ENCODE peak calls at places on chromosomes 6 and 20, in seven cellular contexts. F is lower leg skin, H is fibroblast of lung, W is adrenal gland, J is mucosa of descending colon, T is choroid plexus epithelial cell, B is transverse colon. C is an unnamed sample.

GRCh38 chr6:155450194-155450593 is 5.4 kb downstream of the NOX3 start:
- DNase-seq in F (no peak), H (no peak), W (no peak), J (no peak), T (no peak), B (no peak), C (no peak)

GRCh38 chr20:18851556-18852098 is 38.0 kb downstream of the SCP2D1 start:
- DNase-seq in F (no peak), H (no peak), W (no peak), J (no peak), T (no peak), B (no peak), C (no peak)

GRCh38 chr6:144195671-144196070 is 45.4 kb downstream of the STX11 start:
- DNase-seq in F (no peak), H (peak), W (no peak), J (no peak), T (peak), B (no peak), C (peak)

GRCh38 chr20:62133051-62133845 is 9.9 kb downstream of the PSMA7 start:
- DNase-seq in F (no peak), H (peak), W (peak), J (no peak), T (peak), B (no peak), C (no peak)

GRCh38 chr20:11329271-11329670 is 588.4 kb upstream of the BTBD3 start:
- DNase-seq in F (no peak), H (no peak), W (no peak), J (no peak), T (no peak), B (no peak), C (no peak)

GRCh38 chr20:23399568-23400241 is 21.6 kb downstream of the NAPB start:
- DNase-seq in F (no peak), H (peak), W (no peak), J (no peak), T (peak), B (no peak), C (peak)

GRCh38 chr6:130765181-130765727 is 62.0 kb upstream of the SMLR1 start:
- DNase-seq in F (no peak), H (no peak), W (no peak), J (no peak), T (no peak), B (no peak), C (no peak)

GRCh38 chr20:11080776-11081406 is 407.1 kb upstream of the JAG1 start:
- DNase-seq in F (no peak), H (no peak), W (no peak), J (no peak), T (no peak), B (no peak), C (no peak)

GRCh38 chr20:8223096-8223870 is 91.2 kb downstream of the PLCB1 start:
- DNase-seq in F (no peak), H (peak), W (no peak), J (no peak), T (peak), B (no peak), C (peak)

GRCh38 chr20:21149344-21149743 is 23.5 kb downstream of the KIZ start:
- DNase-seq in F (no peak), H (no peak), W (no peak), J (no peak), T (no peak), B (no peak), C (no peak)

GRCh38 chr6:134063966-134064445 is 11.6 kb upstream of the SLC2A12 start:
- DNase-seq in F (peak), H (peak), W (peak), J (no peak), T (peak), B (peak), C (peak)

GRCh38 chr20:51697119-51697826 is 70.9 kb downstream of the ATP9A start:
- DNase-seq in F (no peak), H (peak), W (no peak), J (no peak), T (peak), B (no peak), C (no peak)

GRCh38 chr6:19803331-19804330 is 33.5 kb upstream of the ID4 start:
- DNase-seq in F (no peak), H (peak), W (no peak), J (no peak), T (peak), B (no peak), C (peak)

GRCh38 chr20:62032606-62033368 is 32.9 kb downstream of the TAF4 start:
- DNase-seq in F (no peak), H (no peak), W (no peak), J (no peak), T (no peak), B (no peak), C (no peak)

GRCh38 chr6:140979642-140980091 is 1153.1 kb upstream of the GJE1 start:
- DNase-seq in F (peak), H (peak), W (peak), J (no peak), T (peak), B (no peak), C (peak)

GRCh38 chr20:9093203-9093962 is 24.5 kb downstream of the PLCB4 start:
- DNase-seq in F (no peak), H (peak), W (no peak), J (no peak), T (no peak), B (no peak), C (no peak)

GRCh38 chr20:36074983-36075382 is 79.6 kb upstream of the EPB41L1 start:
- DNase-seq in F (no peak), H (peak), W (no peak), J (no peak), T (peak), B (no peak), C (no peak)

GRCh38 chr6:55108469-55109130 is 65.7 kb upstream of the HCRTR2 start:
- DNase-seq in F (no peak), H (no peak), W (no peak), J (no peak), T (no peak), B (no peak), C (no peak)

GRCh38 chr20:16701296-16701695 is 28.5 kb upstream of the SNRPB2 start:
- DNase-seq in F (no peak), H (no peak), W (no peak), J (no peak), T (peak), B (no peak), C (no peak)

DNA sequence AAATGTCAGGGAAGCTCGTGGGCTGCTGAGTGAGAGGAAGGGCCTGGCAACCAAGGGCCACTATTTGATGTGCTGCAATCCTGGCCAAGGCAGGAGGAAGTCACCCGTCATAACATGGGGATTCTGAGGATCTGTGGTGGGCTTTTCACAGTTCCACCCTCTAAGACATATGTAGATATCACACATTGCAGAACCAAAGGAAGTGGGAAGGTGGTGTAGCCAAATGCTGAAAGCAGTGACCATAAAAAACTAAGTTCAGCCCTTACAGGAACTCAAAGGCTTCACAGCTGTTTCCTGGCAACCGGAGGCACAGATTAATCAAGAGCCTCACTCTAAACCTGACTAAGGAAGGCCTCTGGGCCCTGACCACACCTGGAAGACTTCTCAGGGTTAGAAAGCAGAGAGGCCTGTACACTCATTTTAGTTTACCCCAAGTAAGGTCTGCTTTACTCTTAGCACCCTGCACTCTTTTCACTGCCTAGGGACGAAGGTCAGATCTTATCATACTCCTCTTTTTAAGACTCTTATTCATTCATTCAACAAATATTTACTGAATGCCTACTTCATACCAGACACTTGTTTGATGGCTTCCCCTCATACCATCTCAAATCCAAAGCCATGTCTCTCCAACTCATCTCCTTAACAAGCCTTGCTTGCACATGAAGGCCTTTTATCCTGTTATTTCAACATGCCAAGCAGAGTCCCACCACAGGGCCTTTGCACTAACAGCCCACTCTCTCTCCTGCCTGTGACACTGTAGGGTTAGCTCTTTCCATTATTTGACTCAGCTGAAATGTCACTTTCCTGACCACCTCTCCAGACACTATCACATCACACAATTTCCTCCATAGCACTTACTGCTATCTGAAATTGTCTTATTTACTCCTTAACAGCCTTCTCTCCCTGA is 2.6 kb downstream of the UBE2V1 start:
- DNase-seq in F (no peak), H (peak), W (peak), J (no peak), T (peak), B (peak), C (peak)
- H3K4me3 ChIP-seq in F (no peak), H (peak), W (no peak), J (no peak), T (no peak), B (no peak), C (no peak)

GRCh38 chr6:22910370-22910769 is 341.0 kb downstream of the HDGFL1 start:
- DNase-seq in F (no peak), H (no peak), W (no peak), J (no peak), T (no peak), B (no peak), C (no peak)

GRCh38 chr6:22907085-22907484 is 337.7 kb downstream of the HDGFL1 start:
- DNase-seq in F (no peak), H (no peak), W (no peak), J (no peak), T (no peak), B (no peak), C (no peak)

GRCh38 chr6:22904413-22904812 is 335.0 kb downstream of the HDGFL1 start:
- DNase-seq in F (no peak), H (peak), W (no peak), J (no peak), T (peak), B (no peak), C (peak)

DNA sequence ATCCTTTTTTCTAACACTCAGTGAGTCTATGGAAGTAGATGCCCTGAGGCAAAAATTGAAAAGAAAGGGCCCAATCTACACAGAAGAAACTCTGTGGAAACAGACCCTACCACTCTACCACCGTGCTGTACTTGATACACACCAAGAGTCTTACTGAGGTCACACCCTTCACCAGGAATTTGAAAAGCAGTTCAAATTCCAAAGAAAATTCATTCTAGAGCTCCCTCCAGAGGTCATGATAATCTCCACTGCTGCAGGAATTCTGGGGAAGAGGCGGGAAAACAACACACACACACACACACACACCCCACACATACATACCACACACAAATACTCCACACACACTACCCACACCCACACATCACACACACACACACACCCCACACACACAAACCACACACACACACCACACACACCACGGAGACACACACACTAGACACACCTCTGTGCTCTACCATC is 336.8 kb downstream of the HDGFL1 start:
- DNase-seq in F (no peak), H (peak), W (no peak), J (no peak), T (peak), B (no peak), C (peak)
- TF ChIP-seq CTCF in F (no peak), H (peak), W (no peak), J (no peak), T (peak), B (no peak), C (peak)

GRCh38 chr6:6319947-6320811 is at the start of gene F13A1:
- DNase-seq in F (no peak), H (no peak), W (peak), J (peak), T (no peak), B (peak), C (no peak)
- H3K4me3 ChIP-seq in F (no peak), H (no peak), W (no peak), J (no peak), T (no peak), B (no peak), C (no peak)

DNA sequence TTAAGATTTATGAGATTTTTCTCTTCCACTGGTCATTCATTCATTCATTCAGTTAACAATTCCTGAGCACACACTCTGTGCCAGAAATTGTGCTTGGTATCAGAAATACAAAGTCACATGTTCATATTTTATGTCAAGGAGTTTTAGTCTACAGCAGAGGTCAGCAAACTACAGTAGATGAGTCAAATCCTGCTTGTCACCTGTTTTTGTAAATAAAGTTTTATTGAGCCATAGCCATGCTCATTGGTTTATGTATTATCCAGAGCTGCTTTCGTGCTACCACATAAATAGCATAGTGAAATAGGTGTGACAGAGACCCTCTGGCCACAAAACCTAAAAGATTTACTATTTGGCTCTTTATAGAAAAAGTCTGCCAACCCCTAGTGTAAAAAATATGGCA is 46.8 kb downstream of the THEMIS start:
- DNase-seq in F (no peak), H (no peak), W (no peak), J (no peak), T (peak), B (no peak), C (no peak)
- TF ChIP-seq CTCF in F (no peak), H (no peak), W (no peak), J (no peak), T (no peak), B (no peak), C (no peak)

GRCh38 chr20:19975901-19976300 is 41.3 kb upstream of the NAA20 start:
- DNase-seq in F (no peak), H (peak), W (no peak), J (no peak), T (peak), B (no peak), C (peak)

GRCh38 chr20:19981091-19981490 is 36.1 kb upstream of the NAA20 start:
- DNase-seq in F (no peak), H (peak), W (peak), J (no peak), T (peak), B (no peak), C (peak)

GRCh38 chr20:19976595-19977372 is 40.4 kb upstream of the NAA20 start:
- DNase-seq in F (peak), H (peak), W (peak), J (no peak), T (peak), B (no peak), C (peak)

GRCh38 chr20:19977373-19977770 is 39.8 kb upstream of the NAA20 start:
- DNase-seq in F (no peak), H (peak), W (no peak), J (no peak), T (peak), B (no peak), C (no peak)

DNA sequence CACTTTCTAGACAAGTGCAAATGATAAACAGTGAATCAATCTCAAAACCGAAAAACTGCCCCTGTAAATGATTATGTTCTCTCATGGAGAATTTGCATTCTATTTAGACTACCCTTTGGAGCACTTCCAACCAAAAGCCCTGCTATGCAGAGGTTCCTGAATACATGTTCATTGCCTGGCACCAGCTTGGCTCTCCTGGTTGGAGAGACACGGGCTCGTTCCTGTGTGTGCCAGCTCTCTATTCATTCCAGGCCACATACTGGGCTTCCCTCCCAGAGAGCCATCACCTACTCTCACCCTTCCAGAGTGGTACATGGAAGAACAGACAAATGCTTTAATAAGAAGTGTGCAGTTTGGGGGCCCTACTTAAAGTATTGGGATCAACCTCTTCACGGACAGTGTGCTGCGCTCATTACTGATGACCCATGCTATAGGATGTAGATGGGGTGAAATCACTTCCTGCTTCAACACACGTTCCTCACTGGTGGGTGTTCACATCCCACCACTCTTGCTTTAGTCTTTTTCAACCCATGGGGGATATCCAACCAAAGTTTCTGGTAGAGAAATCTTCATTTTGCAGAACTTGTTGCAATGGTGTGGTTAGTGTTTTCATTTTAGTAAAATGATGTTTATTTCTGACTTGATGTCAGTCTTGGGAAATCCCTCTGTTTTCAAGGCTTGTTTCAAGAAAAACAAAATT is 38.5 kb upstream of the NAA20 start:
- DNase-seq in F (no peak), H (no peak), W (no peak), J (no peak), T (no peak), B (no peak), C (no peak)
- H3K4me3 ChIP-seq in F (no peak), H (no peak), W (no peak), J (no peak), T (no peak), B (no peak), C (no peak)

DNA sequence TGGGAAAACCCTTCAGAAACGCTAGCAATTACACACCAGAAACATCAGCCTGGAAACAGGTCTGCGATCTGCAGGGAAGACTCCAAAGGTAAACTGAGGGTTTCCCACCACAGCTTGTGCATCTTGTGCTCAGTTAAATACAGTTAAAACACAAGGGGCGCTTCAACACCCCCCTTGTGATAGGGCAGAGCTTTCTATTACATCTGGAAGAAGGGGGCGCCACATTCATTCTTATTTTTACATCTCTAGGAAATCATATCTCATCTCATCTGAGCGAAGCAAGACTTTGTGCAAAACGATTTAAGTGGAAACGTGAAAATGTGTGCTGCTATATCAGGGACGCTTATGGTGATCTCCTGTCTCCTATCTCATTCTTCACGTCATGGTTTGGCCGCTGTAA is 58.5 kb downstream of the PRND start:
- DNase-seq in F (no peak), H (no peak), W (no peak), J (no peak), T (no peak), B (no peak), C (no peak)
- TF ChIP-seq CTCF in F (no peak), H (no peak), W (no peak), J (no peak), T (peak), B (no peak), C (no peak)

GRCh38 chr6:71351190-71351589 is 62.6 kb downstream of the OGFRL1 start:
- DNase-seq in F (no peak), H (no peak), W (no peak), J (no peak), T (no peak), B (no peak), C (no peak)
- H3K4me3 ChIP-seq in F (no peak), H (no peak), W (no peak), J (no peak), T (no peak), B (no peak), C (no peak)

GRCh38 chr6:97978855-97979271 is 695.8 kb upstream of the MMS22L start:
- DNase-seq in F (no peak), H (no peak), W (no peak), J (peak), T (no peak), B (no peak), C (no peak)
- TF ChIP-seq CTCF in F (no peak), H (no peak), W (no peak), J (no peak), T (no peak), B (no peak), C (no peak)

DNA sequence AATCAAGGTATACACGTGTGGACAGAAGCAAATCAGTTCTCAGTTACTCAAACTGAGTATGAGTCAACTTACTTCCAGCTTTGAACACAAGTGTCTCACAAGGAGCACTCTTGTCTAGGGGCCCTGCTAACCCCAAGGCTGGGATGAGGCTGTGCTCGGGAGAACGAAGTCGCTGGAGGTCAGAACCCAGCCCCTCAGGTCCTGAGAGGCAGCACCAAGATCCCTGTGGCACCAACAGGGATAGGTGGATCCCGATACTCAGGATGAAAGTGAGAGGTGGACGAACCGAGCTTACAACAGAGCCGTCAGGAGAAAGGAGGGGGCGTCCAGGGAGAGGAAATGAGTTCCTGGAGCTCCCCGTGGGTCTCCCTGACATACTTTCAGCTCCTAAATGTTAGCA is 85.7 kb downstream of the GINS1 start:
- DNase-seq in F (no peak), H (no peak), W (no peak), J (no peak), T (no peak), B (no peak), C (no peak)
- H3K4me3 ChIP-seq in F (no peak), H (no peak), W (no peak), J (no peak), T (no peak), B (no peak), C (no peak)